ENCODE peak calls at places on chromosomes 12 and 14, in ten cellular contexts. L is astrocyte of the spinal cord, I is lower lobe of right lung, U is fibroblast of lung, G is Peyer's patch, C is bronchial epithelial cell, D is fibroblast of mammary gland, O is neural progenitor cell, T is cardiac fibroblast, H is pancreas. S is an unnamed sample.

GRCh38 chr12:53190108-53190729 is 9.5 kb upstream of the CSAD start:
- DNase-seq in L (peak), I (peak), U (peak), G (peak), C (peak), D (peak), O (peak), T (peak), H (peak), S (peak)

GRCh38 chr12:94230357-94230905 is 82.1 kb downstream of the PLXNC1 start:
- DNase-seq in L (no peak), I (no peak), U (peak), G (no peak), C (no peak), D (no peak), O (no peak), T (no peak), H (no peak), S (no peak)

GRCh38 chr14:53924754-53925153 is 31.9 kb downstream of the BMP4 start:
- DNase-seq in L (peak), I (no peak), U (peak), G (no peak), C (peak), D (peak), O (no peak), T (peak), H (no peak), S (peak)

GRCh38 chr12:52949413-52950331 is 754 bp downstream of the KRT18 start:
- DNase-seq in L (peak), I (peak), U (peak), G (peak), C (peak), D (peak), O (peak), T (peak), H (peak), S (peak)

GRCh38 chr12:52151153-52151858 is 40.5 kb downstream of the KRT80 start:
- DNase-seq in L (no peak), I (no peak), U (no peak), G (no peak), C (no peak), D (no peak), O (no peak), T (no peak), H (no peak), S (no peak)

GRCh38 chr12:128844031-128844635 is 9.1 kb upstream of the GLT1D1 start:
- DNase-seq in L (no peak), I (peak), U (no peak), G (no peak), C (no peak), D (no peak), O (peak), T (no peak), H (no peak), S (no peak)

GRCh38 chr14:52960627-52961026 is 9.8 kb upstream of the FERMT2 start:
- DNase-seq in L (no peak), I (no peak), U (no peak), G (no peak), C (peak), D (no peak), O (peak), T (no peak), H (no peak), S (no peak)

GRCh38 chr14:85087201-85087600 is 442.7 kb upstream of the FLRT2 start:
- DNase-seq in L (no peak), I (no peak), U (peak), G (no peak), C (peak), D (peak), O (no peak), T (no peak), H (no peak), S (no peak)

DNA sequence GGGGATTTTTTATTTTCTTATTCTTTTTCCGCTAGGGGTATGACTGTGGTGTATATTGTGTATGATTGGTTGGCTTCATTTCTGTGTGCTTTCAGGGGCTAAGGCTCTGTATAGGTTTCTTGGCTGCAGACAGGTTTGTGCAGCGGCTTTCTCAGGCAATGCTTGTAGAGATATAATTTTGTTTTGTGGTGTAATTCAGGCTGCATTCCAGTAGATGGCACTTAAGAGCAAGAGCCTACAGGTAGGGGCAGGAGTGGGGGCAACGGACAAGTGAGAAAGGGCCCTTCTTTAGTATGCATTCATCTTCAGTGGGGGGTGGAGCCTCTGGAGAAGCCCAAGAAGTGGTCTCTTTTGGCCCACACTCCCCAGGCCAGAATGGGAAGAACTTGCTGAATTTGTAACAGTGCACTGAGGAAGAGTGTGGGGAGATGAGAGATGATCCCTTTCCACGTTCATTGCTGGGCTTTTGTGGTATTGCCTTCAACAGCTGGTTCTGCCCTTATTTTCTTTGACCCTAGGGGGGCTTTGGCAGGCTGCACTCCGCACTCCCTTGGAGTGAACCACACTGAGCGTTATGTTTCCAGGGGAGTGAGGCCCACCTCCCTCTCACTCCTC is 78.6 kb downstream of the IFNG-AS1 start:
- DNase-seq in L (no peak), I (no peak), U (no peak), G (no peak), C (peak), D (peak), O (no peak), T (peak), H (no peak), S (no peak)
- TF ChIP-seq CTCF in L (peak), I (no peak), U (peak), G (no peak), C (peak), D (peak), O (peak), T (peak), H (no peak), S (peak)

DNA sequence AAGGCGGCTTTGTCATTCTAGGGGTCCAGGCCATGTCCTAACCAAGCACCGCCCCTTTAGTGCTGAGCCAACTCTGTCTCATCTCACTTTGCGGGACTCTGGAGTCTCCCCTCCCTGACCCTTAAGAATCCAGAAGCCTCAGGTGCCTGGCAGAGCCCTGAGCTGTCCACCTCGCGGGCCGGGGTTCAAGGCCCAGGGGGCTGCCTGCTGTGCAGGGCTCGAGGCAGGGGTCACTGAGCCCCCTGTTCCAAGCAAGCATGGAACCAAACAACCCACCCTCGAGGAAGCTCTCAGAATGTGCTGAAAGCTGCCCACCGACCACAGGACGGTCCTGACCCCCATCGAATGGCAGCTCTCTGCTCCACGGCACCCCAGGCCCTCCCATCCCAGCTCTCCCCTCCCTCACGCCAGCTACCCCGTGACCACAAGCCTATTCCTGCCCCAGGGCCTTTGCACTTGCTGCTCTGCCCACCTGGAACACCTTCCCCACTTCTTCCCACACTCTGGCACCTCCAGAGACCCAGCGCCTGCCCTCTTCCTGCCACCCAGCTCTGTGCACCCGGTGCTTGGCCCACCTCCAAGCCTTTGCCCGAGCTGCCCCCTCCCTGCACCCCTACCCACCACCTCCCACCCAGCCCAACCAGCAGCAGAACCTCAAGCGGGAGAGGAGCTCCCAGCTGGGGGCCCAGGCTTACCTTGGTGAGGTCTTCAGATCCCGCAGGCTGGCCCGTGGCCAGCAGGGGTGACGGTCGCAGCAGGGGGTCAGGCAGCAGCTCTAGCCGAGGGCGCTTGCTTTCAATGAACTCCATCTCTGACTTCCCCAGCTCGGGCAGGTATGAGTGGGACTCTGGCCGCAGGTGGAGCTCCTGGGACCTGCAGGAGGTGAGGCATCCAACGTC is 84.3 kb downstream of the NCOR2 start:
- DNase-seq in L (no peak), I (no peak), U (no peak), G (no peak), C (no peak), D (no peak), O (no peak), T (no peak), H (peak), S (no peak)
- H3K4me3 ChIP-seq in L (no peak), I (no peak), U (no peak), G (no peak), C (no peak), D (no peak), O (no peak), T (no peak), H (no peak), S (no peak)

GRCh38 chr14:35231207-35231755 is 60.9 kb upstream of the PSMA6 start:
- DNase-seq in L (no peak), I (no peak), U (peak), G (no peak), C (no peak), D (peak), O (no peak), T (peak), H (no peak), S (no peak)
- TF ChIP-seq CTCF in L (no peak), I (no peak), U (no peak), G (no peak), C (no peak), D (no peak), O (no peak), T (no peak), H (no peak), S (no peak)

GRCh38 chr14:56813143-56813551 is 2.9 kb upstream of the OTX2 start:
- DNase-seq in L (no peak), I (no peak), U (no peak), G (no peak), C (no peak), D (no peak), O (peak), T (no peak), H (no peak), S (no peak)

GRCh38 chr14:56817396-56817921 is 7.2 kb upstream of the OTX2 start:
- DNase-seq in L (no peak), I (no peak), U (no peak), G (no peak), C (no peak), D (no peak), O (peak), T (no peak), H (no peak), S (no peak)

GRCh38 chr14:56815301-56815700 is 5.0 kb upstream of the OTX2 start:
- DNase-seq in L (no peak), I (no peak), U (no peak), G (no peak), C (no peak), D (no peak), O (no peak), T (no peak), H (no peak), S (no peak)

GRCh38 chr14:56814468-56815074 is 4.3 kb upstream of the OTX2 start:
- DNase-seq in L (no peak), I (no peak), U (no peak), G (no peak), C (no peak), D (no peak), O (peak), T (no peak), H (no peak), S (no peak)

GRCh38 chr14:56816575-56817391 is 6.5 kb upstream of the OTX2 start:
- DNase-seq in L (no peak), I (no peak), U (no peak), G (no peak), C (no peak), D (no peak), O (peak), T (no peak), H (no peak), S (no peak)
- H3K4me3 ChIP-seq in L (no peak), I (no peak), U (no peak), G (no peak), C (no peak), D (no peak), O (peak), T (no peak), H (no peak), S (no peak)